ENCODE peak calls at places on chromosome 5, in four cellular contexts. L is thyroid gland, A is colonic mucosa, D is ovary. T is an unnamed sample.

GRCh38 chr5:149455889-149456409 is 76.9 kb upstream of the IL17B start:
- DNase-seq in L (peak; percentile 16), A (no peak), D (peak; percentile 62), T (no peak)

GRCh38 chr5:36728697-36729543 is 122.5 kb downstream of the SLC1A3 start:
- DNase-seq in A (no peak), L (no peak), D (no peak), T (peak; percentile 27)

GRCh38 chr5:109250533-109251329 is 159.0 kb downstream of the PJA2 start:
- DNase-seq in L (no peak), D (no peak), A (no peak), T (no peak)

GRCh38 chr5:65299841-65300240 is 181.9 kb downstream of the ADAMTS6 start:
- DNase-seq in D (no peak), A (no peak), L (no peak), T (no peak)

GRCh38 chr5:167816354-167816753 is 475.1 kb upstream of the WWC1 start:
- DNase-seq in A (no peak), L (no peak), D (no peak), T (no peak)

GRCh38 chr5:113090336-113091106 is 113.9 kb downstream of the DCP2 start:
- DNase-seq in A (no peak), L (no peak), D (peak; percentile 56), T (peak; percentile 42)

GRCh38 chr5:157485811-157486739 is 26.1 kb downstream of the NIPAL4 start:
- DNase-seq in D (no peak), A (no peak), L (no peak), T (no peak)

GRCh38 chr5:145554399-145554798 is 280.7 kb downstream of the PRELID2 start:
- DNase-seq in L (peak; percentile 3), A (no peak), D (no peak), T (no peak)

GRCh38 chr5:16427572-16427971 is 38.0 kb downstream of the ZNF622 start:
- DNase-seq in L (no peak), A (no peak), D (no peak), T (no peak)

GRCh38 chr5:169914766-169915165 is 65.5 kb downstream of the INSYN2B start:
- DNase-seq in L (peak; percentile 83), D (peak; percentile 24), A (no peak), T (no peak)

GRCh38 chr5:6399978-6400910 is 21.9 kb upstream of the MED10 start:
- DNase-seq in D (no peak), A (no peak), L (no peak), T (no peak)

GRCh38 chr5:41510176-41510831 is at the start of gene PLCXD3:
- DNase-seq in D (peak; percentile 66), A (peak; percentile 22), L (no peak), T (no peak)

GRCh38 chr5:170296935-170297588 is 515 bp downstream of the LCP2 start:
- DNase-seq in L (no peak), A (no peak), D (no peak), T (no peak)

GRCh38 chr5:147835386-147835798 is 3.9 kb upstream of the SPINK1 start:
- DNase-seq in L (no peak), D (no peak), A (no peak), T (no peak)

GRCh38 chr5:29672678-29673077 is 1520.8 kb upstream of the CDH6 start:
- DNase-seq in D (no peak), A (no peak), L (no peak), T (no peak)

GRCh38 chr5:175092691-175093090 is 351.3 kb downstream of the DRD1 start:
- DNase-seq in D (no peak), A (no peak), L (no peak), T (no peak)

GRCh38 chr5:132272341-132273210 is 15.1 kb downstream of the PDLIM4 start:
- DNase-seq in A (peak; percentile 83), L (no peak), D (peak; percentile 72), T (peak; percentile 46)

GRCh38 chr5:137415231-137415681 is 83.9 kb downstream of the SPOCK1 start:
- DNase-seq in D (no peak), L (no peak), A (no peak), T (no peak)

GRCh38 chr5:157143127-157143959 is 678 bp upstream of the MED7 start:
- DNase-seq in D (peak; percentile 56), A (peak; percentile 59), L (peak; percentile 44), T (peak; percentile 54)

GRCh38 chr5:137753227-137753985 is 757 bp downstream of the HNRNPA0 start:
- DNase-seq in D (peak; percentile 62), L (peak; percentile 43), A (peak; percentile 46), T (peak; percentile 35)

GRCh38 chr5:133730866-133731265 is 118.5 kb upstream of the FSTL4 start:
- DNase-seq in D (no peak), A (no peak), L (no peak), T (no peak)
- H3K27ac ChIP-seq in D (no peak overlapping the region), A (no peak overlapping the region), L (no peak overlapping the region), T (no peak overlapping the region)

DNA sequence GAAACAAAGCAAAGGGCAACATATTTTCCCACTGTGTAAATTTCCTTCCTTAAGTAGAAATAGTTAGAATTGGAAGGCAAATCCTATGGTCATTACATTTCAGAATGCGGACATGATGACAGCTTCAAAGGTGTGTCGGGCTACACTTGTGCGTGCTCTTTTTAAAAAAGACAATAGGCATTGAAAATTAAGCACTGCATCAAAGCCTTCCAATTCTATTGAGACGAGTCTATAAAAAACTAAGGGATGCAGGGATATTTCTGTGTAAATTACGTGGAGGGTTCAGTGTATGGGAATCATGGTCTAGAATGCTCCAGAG is 600.1 kb downstream of the EBF1 start:
- DNase-seq in D (no peak), L (no peak), A (no peak), T (no peak)
- H3K9me3 ChIP-seq in D (no peaks in the 10 kb centered on the region), L (no peaks in the 10 kb centered on the region), A (no peaks in the 10 kb centered on the region), T (no peaks in the 10 kb centered on the region)

GRCh38 chr5:81549123-81549522 is 155.2 kb upstream of the ACOT12 start:
- DNase-seq in A (no peak), D (no peak), L (no peak), T (no peak)

GRCh38 chr5:81544351-81545001 is 150.5 kb upstream of the ACOT12 start:
- DNase-seq in L (no peak), D (no peak), A (peak; percentile 18), T (no peak)

GRCh38 chr5:81542242-81542641 is 148.3 kb upstream of the ACOT12 start:
- DNase-seq in A (no peak), D (no peak), L (no peak), T (no peak)

DNA sequence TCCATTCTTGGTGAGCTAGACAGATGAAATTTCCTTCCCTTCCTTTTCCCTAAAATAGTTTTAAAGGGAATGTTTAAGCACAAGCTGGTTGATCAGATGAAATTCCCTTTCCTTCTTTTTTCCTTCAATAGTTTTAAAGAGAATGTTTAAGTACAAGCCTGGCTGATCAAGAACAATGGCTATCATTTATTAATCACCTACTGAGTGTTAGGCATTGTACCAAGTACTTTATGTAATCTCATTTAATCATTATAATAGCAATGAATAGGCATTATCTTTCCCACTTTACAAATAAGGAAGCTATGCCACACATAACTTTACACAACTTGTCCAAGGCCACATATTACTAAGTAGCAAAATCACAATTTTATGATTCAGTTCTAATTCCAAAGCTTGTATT is 152.0 kb upstream of the ACOT12 start:
- DNase-seq in L (no peak), A (no peak), D (no peak), T (no peak)
- H3K4me3 ChIP-seq in L (no peak overlapping the region), A (no peak overlapping the region), D (no peak overlapping the region), T (no peak overlapping the region)

DNA sequence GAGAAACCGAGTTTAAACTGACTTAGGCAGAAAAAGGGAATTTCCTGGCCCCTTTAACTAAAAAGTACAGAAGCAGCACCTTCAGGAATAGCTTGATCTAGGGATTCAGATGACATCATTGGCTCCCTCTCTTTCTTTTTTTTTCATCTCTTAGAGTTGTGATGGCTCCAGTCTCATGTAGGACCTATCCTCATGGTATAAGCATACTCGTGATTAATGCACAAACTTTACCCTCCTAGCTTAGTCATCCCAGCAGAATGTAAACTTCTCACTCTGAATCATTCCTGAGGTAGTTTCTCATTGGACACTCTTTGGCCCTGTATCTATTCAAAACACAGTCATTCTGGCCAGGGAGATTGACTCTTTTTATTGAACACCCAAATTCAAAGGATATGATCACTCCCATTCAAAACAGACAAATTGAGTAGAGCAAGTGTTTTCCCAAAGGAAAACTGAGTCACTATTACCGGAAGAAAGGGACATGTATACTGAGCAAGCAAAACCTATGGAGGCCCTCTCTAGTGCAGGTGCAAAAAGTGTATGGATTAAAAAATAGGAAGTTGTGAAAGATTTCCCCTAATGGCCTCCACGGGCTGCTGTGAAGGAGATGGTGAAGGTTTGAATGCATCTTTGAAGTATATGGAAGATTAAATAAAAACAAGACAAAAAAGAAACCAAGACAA is 27.6 kb upstream of the SMIM23 start:
- DNase-seq in D (no peak), A (no peak), L (no peak), T (no peak)
- H3K27ac ChIP-seq in D (no peak overlapping the region), A (no peak overlapping the region), L (no peak overlapping the region), T (no peak overlapping the region)

GRCh38 chr5:141306630-141307029 is 2.8 kb upstream of the SLC25A2 start:
- DNase-seq in D (no peak), A (no peak), L (no peak), T (no peak)
- H3K9me3 ChIP-seq in D (peaks cover 31% of the 10 kb centered on the region), A (peaks cover 18% of the 10 kb centered on the region), L (no peaks in the 10 kb centered on the region), T (no peaks in the 10 kb centered on the region)

DNA sequence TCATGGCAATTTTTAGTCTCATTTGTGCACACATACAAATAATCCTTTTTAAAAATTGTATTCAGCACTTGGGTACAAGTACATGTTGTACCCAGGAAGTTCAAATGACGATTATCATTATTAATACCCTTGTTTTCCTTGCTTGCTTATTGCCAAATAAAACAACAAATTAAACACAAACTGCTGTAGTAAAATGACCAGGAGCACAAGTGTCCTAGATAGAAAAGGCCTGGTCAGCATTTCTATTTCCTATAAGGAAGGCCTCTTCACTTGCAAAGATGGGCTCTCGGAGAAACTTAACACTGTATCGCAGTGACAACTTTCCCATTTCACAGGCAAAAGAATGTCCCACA is 34.7 kb upstream of the PLPP1 start:
- DNase-seq in A (no peak), L (no peak), D (no peak), T (no peak)
- H3K4me3 ChIP-seq in A (no peak overlapping the region), L (no peak overlapping the region), D (no peak overlapping the region), T (no peak overlapping the region)

DNA sequence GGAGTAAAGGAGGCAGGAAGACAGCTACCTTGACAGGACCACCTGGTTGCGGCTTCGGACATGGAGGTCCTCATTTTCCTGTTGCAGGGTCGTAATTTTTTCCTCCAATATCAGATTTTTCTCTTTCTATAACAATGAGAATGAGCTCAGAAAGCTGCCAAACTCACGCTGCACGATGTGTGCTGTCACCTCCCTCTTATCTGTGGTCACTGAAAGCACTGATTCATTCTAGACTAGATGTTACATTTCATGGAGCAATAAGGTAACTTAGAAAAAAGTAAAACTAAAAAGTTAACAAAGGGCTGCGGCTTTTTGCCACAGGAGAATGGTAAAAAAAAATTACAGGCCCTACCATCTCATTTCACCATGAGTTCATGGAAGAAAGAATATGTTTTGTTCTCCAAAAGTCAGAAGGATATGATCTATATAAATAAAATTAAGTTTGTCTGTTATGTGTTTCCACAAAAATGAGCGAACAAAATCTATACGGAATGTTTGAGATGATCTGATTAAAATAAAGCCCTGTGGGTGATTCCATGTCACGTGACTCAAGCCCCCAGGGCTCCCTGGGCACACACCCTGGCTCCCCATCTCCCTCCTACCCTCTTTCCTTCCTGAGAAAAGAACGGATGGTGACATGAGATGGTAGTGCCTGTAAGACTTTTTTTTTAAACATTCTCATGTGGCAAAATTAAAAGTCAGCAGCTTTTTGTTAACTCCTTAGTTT is 26.9 kb upstream of the ANXA6 start:
- DNase-seq in D (no peak), L (no peak), A (no peak), T (no peak)
- H3K27ac ChIP-seq in D (no peak overlapping the region), L (no peak overlapping the region), A (no peak overlapping the region), T (no peak overlapping the region)

GRCh38 chr5:34496258-34496657 is 159.9 kb upstream of the RAI14 start:
- DNase-seq in D (no peak), L (no peak), A (no peak), T (no peak)
- H3K9me3 ChIP-seq in D (no peaks in the 10 kb centered on the region), L (no peaks in the 10 kb centered on the region), A (no peaks in the 10 kb centered on the region), T (no peaks in the 10 kb centered on the region)

GRCh38 chr5:179166886-179167841 is 107.0 kb downstream of the ZNF354C start:
- DNase-seq in D (peak; percentile 83), L (peak; percentile 41), A (peak; percentile 29), T (no peak)
- H3K4me3 ChIP-seq in D (peak overlapping the region; percentile 16), L (no peak overlapping the region), A (peak overlapping the region; percentile 16), T (no peak overlapping the region)

T was measured in prostate gland.